ENCODE peak calls at places on chromosome 13, in seven cellular contexts. One of them, this sample, is unnamed.

GRCh38 chr13:89361909-89362308 is 1690.7 kb downstream of the SLITRK5 start:
- DNase-seq in pancreas: no peak
- DNase-seq in cardiac muscle cell: no peak
- DNase-seq in GM23338: no peak
- DNase-seq in left lung: no peak
- DNase-seq in PC-9: no peak
- DNase-seq in sigmoid colon: no peak
- DNase-seq in this sample: no peak

GRCh38 chr13:23584275-23584674 is 14.1 kb downstream of the TNFRSF19 start:
- DNase-seq in pancreas: no peak
- DNase-seq in cardiac muscle cell: no peak
- DNase-seq in GM23338: no peak
- DNase-seq in left lung: no peak
- DNase-seq in PC-9: no peak
- DNase-seq in sigmoid colon: no peak
- DNase-seq in this sample: no peak

GRCh38 chr13:108609353-108609752 is 20.1 kb upstream of the MYO16 start:
- DNase-seq in pancreas: no peak
- DNase-seq in cardiac muscle cell: peak
- DNase-seq in GM23338: peak
- DNase-seq in left lung: no peak
- DNase-seq in PC-9: no peak
- DNase-seq in sigmoid colon: no peak
- DNase-seq in this sample: no peak

GRCh38 chr13:97471721-97472120 is 37.8 kb downstream of the RAP2A start:
- DNase-seq in pancreas: no peak
- DNase-seq in cardiac muscle cell: no peak
- DNase-seq in GM23338: no peak
- DNase-seq in left lung: no peak
- DNase-seq in PC-9: no peak
- DNase-seq in sigmoid colon: no peak
- DNase-seq in this sample: no peak

GRCh38 chr13:73865027-73865426 is 269.2 kb downstream of the KLF12 start:
- DNase-seq in pancreas: no peak
- DNase-seq in cardiac muscle cell: no peak
- DNase-seq in GM23338: no peak
- DNase-seq in left lung: no peak
- DNase-seq in PC-9: no peak
- DNase-seq in sigmoid colon: no peak
- DNase-seq in this sample: no peak

GRCh38 chr13:103403148-103403740 is 337.0 kb upstream of the SLC10A2 start:
- DNase-seq in pancreas: no peak
- DNase-seq in cardiac muscle cell: no peak
- DNase-seq in GM23338: no peak
- DNase-seq in left lung: no peak
- DNase-seq in PC-9: peak
- DNase-seq in sigmoid colon: no peak
- DNase-seq in this sample: no peak

GRCh38 chr13:19960673-19961015 is 2.1 kb downstream of the ZMYM2 start:
- DNase-seq in pancreas: no peak
- DNase-seq in cardiac muscle cell: no peak
- DNase-seq in GM23338: no peak
- DNase-seq in left lung: no peak
- DNase-seq in PC-9: no peak
- DNase-seq in sigmoid colon: no peak
- DNase-seq in this sample: no peak

GRCh38 chr13:20428666-20429644 is 96.7 kb downstream of the CRYL1 start:
- DNase-seq in pancreas: no peak
- DNase-seq in cardiac muscle cell: no peak
- DNase-seq in GM23338: no peak
- DNase-seq in left lung: no peak
- DNase-seq in PC-9: peak
- DNase-seq in sigmoid colon: no peak
- DNase-seq in this sample: no peak

GRCh38 chr13:24032252-24032651 is 128.3 kb upstream of the SPATA13 start:
- DNase-seq in pancreas: no peak
- DNase-seq in cardiac muscle cell: no peak
- DNase-seq in GM23338: no peak
- DNase-seq in left lung: no peak
- DNase-seq in PC-9: no peak
- DNase-seq in sigmoid colon: no peak
- DNase-seq in this sample: no peak

GRCh38 chr13:68897331-68897730 is 1210.3 kb upstream of the ATXN8OS start:
- DNase-seq in pancreas: no peak
- DNase-seq in cardiac muscle cell: no peak
- DNase-seq in GM23338: peak
- DNase-seq in left lung: no peak
- DNase-seq in PC-9: no peak
- DNase-seq in sigmoid colon: no peak
- DNase-seq in this sample: no peak

GRCh38 chr13:109100705-109101104 is 471.3 kb downstream of the MYO16 start:
- DNase-seq in pancreas: no peak
- DNase-seq in cardiac muscle cell: no peak
- DNase-seq in GM23338: peak
- DNase-seq in left lung: no peak
- DNase-seq in PC-9: no peak
- DNase-seq in sigmoid colon: no peak
- DNase-seq in this sample: peak

GRCh38 chr13:65292488-65292901 is 1937.6 kb downstream of the PCDH9 start:
- DNase-seq in pancreas: no peak
- DNase-seq in cardiac muscle cell: peak
- DNase-seq in GM23338: peak
- DNase-seq in left lung: no peak
- DNase-seq in PC-9: no peak
- DNase-seq in sigmoid colon: no peak
- DNase-seq in this sample: no peak

GRCh38 chr13:60765700-60766411 is 368.8 kb downstream of the TDRD3 start:
- DNase-seq in pancreas: no peak
- DNase-seq in cardiac muscle cell: peak
- DNase-seq in GM23338: no peak
- DNase-seq in left lung: no peak
- DNase-seq in PC-9: no peak
- DNase-seq in sigmoid colon: no peak
- DNase-seq in this sample: no peak

GRCh38 chr13:50598338-50598737 is 245.2 kb downstream of the DLEU7 start:
- DNase-seq in pancreas: no peak
- DNase-seq in cardiac muscle cell: no peak
- DNase-seq in GM23338: no peak
- DNase-seq in left lung: no peak
- DNase-seq in PC-9: no peak
- DNase-seq in sigmoid colon: no peak
- DNase-seq in this sample: no peak

GRCh38 chr13:89577301-89577700 is 1770.2 kb upstream of the MIR17HG start:
- DNase-seq in pancreas: no peak
- DNase-seq in cardiac muscle cell: no peak
- DNase-seq in GM23338: peak
- DNase-seq in left lung: no peak
- DNase-seq in PC-9: no peak
- DNase-seq in sigmoid colon: no peak
- DNase-seq in this sample: no peak

GRCh38 chr13:50512602-50513527 is 330.6 kb downstream of the DLEU7 start:
- DNase-seq in pancreas: peak
- DNase-seq in cardiac muscle cell: peak
- DNase-seq in GM23338: no peak
- DNase-seq in left lung: peak
- DNase-seq in PC-9: no peak
- DNase-seq in sigmoid colon: peak
- DNase-seq in this sample: peak

GRCh38 chr13:44417876-44418275 is 44.3 kb downstream of the SERP2 start:
- DNase-seq in pancreas: no peak
- DNase-seq in cardiac muscle cell: no peak
- DNase-seq in GM23338: no peak
- DNase-seq in left lung: no peak
- DNase-seq in PC-9: no peak
- DNase-seq in sigmoid colon: no peak
- DNase-seq in this sample: no peak

GRCh38 chr13:76790519-76791289 is 95.5 kb downstream of the KCTD12 start:
- DNase-seq in pancreas: no peak
- DNase-seq in cardiac muscle cell: peak
- DNase-seq in GM23338: no peak
- DNase-seq in left lung: no peak
- DNase-seq in PC-9: no peak
- DNase-seq in sigmoid colon: no peak
- DNase-seq in this sample: no peak

GRCh38 chr13:22194106-22194810 is 523.4 kb downstream of the FGF9 start:
- DNase-seq in pancreas: no peak
- DNase-seq in cardiac muscle cell: no peak
- DNase-seq in GM23338: no peak
- DNase-seq in left lung: no peak
- DNase-seq in PC-9: no peak
- DNase-seq in sigmoid colon: no peak
- DNase-seq in this sample: no peak

GRCh38 chr13:59303433-59303832 is 860.3 kb downstream of the DIAPH3 start:
- DNase-seq in pancreas: no peak
- DNase-seq in cardiac muscle cell: no peak
- DNase-seq in GM23338: no peak
- DNase-seq in left lung: no peak
- DNase-seq in PC-9: no peak
- DNase-seq in sigmoid colon: no peak
- DNase-seq in this sample: no peak

GRCh38 chr13:31100721-31101120 is 61.0 kb downstream of the HSPH1 start:
- DNase-seq in pancreas: no peak
- DNase-seq in cardiac muscle cell: no peak
- DNase-seq in GM23338: no peak
- DNase-seq in left lung: no peak
- DNase-seq in PC-9: no peak
- DNase-seq in sigmoid colon: no peak
- DNase-seq in this sample: no peak

DNA sequence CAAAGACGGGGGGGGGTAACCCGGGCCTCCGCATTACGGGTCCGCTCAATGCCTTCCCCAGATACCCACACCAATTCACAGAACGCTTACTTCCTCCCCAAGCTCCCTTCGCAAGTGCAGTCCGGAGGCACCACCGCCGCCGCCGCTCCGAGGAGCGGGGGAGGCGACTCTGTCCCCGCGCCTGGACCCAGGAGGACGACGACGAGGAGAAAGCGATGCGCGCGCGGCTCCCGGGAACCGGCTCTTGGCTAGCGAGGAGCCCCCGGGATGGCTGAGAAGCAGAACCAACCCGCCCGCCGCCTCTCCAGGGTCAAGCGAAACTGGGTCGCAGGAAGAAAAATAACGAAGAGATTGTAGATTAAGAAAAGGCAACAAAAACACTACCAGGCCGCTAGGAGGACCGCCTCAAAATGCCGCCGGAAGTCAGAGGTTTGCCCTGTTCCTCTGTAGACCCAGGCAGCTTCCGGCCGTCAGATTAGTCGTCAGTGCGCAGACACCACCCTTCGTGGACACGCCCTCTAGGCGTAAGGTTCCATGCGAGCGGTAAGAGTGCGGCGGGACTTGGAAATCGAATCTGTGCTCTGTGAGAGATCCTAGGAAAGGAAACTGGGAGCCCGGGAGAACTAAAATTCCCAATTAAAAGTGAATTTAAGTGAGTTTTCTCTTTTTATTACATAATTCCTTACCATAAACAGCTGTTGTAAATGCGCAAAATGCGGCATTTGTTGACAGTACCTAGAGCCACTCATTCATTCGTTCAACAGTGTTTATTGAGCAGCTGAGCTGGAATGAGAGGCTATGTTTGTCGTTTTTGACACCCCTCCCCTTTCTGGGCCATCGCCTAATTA is at the start of gene ZC3H13:
- DNase-seq in pancreas: peak
- DNase-seq in cardiac muscle cell: peak
- DNase-seq in GM23338: peak
- DNase-seq in left lung: peak
- DNase-seq in PC-9: peak
- DNase-seq in sigmoid colon: peak
- DNase-seq in this sample: peak
- TF ChIP-seq CTCF in pancreas: peak
- TF ChIP-seq CTCF in cardiac muscle cell: peak
- TF ChIP-seq CTCF in GM23338: peak
- TF ChIP-seq CTCF in left lung: peak
- TF ChIP-seq CTCF in PC-9: peak
- TF ChIP-seq CTCF in sigmoid colon: no peak
- TF ChIP-seq CTCF in this sample: peak

GRCh38 chr13:113449693-113450347 is 3.5 kb downstream of the ADPRHL1 start:
- DNase-seq in pancreas: peak
- DNase-seq in cardiac muscle cell: no peak
- DNase-seq in GM23338: no peak
- DNase-seq in left lung: no peak
- DNase-seq in PC-9: no peak
- DNase-seq in sigmoid colon: peak
- DNase-seq in this sample: peak
- H3K4me3 ChIP-seq in pancreas: peak
- H3K4me3 ChIP-seq in cardiac muscle cell: no peak
- H3K4me3 ChIP-seq in GM23338: no peak
- H3K4me3 ChIP-seq in left lung: peak
- H3K4me3 ChIP-seq in PC-9: peak
- H3K4me3 ChIP-seq in sigmoid colon: no peak
- H3K4me3 ChIP-seq in this sample: peak

GRCh38 chr13:33904431-33904830 is 86.5 kb downstream of the RFC3 start:
- DNase-seq in pancreas: no peak
- DNase-seq in cardiac muscle cell: no peak
- DNase-seq in GM23338: no peak
- DNase-seq in left lung: no peak
- DNase-seq in PC-9: no peak
- DNase-seq in sigmoid colon: no peak
- DNase-seq in this sample: no peak
- H3K27ac ChIP-seq in pancreas: no peak
- H3K27ac ChIP-seq in cardiac muscle cell: no peak
- H3K27ac ChIP-seq in GM23338: no peak
- H3K27ac ChIP-seq in left lung: no peak
- H3K27ac ChIP-seq in PC-9: no peak
- H3K27ac ChIP-seq in sigmoid colon: no peak
- H3K27ac ChIP-seq in this sample: no peak

DNA sequence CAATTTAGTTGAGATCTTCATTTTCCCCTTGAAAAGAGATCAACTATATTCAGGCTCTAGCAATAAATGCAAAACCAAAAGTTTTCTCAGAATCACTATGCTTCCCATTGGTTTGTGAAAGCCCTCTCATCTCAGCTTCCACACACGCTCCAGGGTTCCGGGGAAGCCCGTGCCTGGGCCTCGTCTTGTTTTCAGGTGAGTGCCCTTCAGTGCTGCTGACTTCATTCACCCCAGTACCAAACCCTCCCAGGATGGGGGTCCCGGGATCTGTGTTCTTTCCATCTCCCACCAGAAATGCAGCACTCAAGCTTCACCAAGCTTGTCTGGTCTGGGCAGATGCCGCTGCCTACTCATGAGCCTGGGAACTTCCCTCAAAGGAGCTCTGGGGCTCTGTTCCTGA is 97.7 kb downstream of the TEX29 start:
- DNase-seq in pancreas: no peak
- DNase-seq in cardiac muscle cell: no peak
- DNase-seq in GM23338: no peak
- DNase-seq in left lung: peak
- DNase-seq in PC-9: no peak
- DNase-seq in sigmoid colon: no peak
- DNase-seq in this sample: no peak
- TF ChIP-seq CTCF in pancreas: no peak
- TF ChIP-seq CTCF in cardiac muscle cell: no peak
- TF ChIP-seq CTCF in GM23338: no peak
- TF ChIP-seq CTCF in left lung: no peak
- TF ChIP-seq CTCF in PC-9: no peak
- TF ChIP-seq CTCF in sigmoid colon: no peak
- TF ChIP-seq CTCF in this sample: no peak

This sample was measured in dorsolateral prefrontal cortex.